ENCODE peak calls at places on chromosomes 5 and 9, in four cellular contexts. One of them, this sample, is unnamed.
A peak's percentile ranks its signal among the peaks of the same experiment; 100 is the strongest.

GRCh38 chr9:36543916-36544315 is 28.8 kb upstream of the MELK start:
- DNase-seq in aorta: peak; percentile 62
- DNase-seq in stimulated activated CD4-positive, alpha-beta T cell treated with anti-CD3 and anti-CD28 coated beads, Interleukin-4, amount 100 ng/mL, for 4 hours: no peak
- DNase-seq in HT1080: no peak
- DNase-seq in this sample: no peak

GRCh38 chr9:95762322-95762721 is 113.2 kb upstream of the ERCC6L2 start:
- DNase-seq in HT1080: no peak
- DNase-seq in aorta: no peak
- DNase-seq in stimulated activated CD4-positive, alpha-beta T cell treated with anti-CD3 and anti-CD28 coated beads, Interleukin-4, amount 100 ng/mL, for 4 hours: no peak
- DNase-seq in this sample: no peak

GRCh38 chr9:99822596-99823391 is 1.1 kb downstream of the NR4A3 start:
- DNase-seq in aorta: peak; percentile 55
- DNase-seq in stimulated activated CD4-positive, alpha-beta T cell treated with anti-CD3 and anti-CD28 coated beads, Interleukin-4, amount 100 ng/mL, for 4 hours: peak; percentile 36
- DNase-seq in HT1080: peak; percentile 48
- DNase-seq in this sample: no peak

GRCh38 chr5:60687927-60688720 is 11.8 kb downstream of the DEPDC1B start:
- DNase-seq in stimulated activated CD4-positive, alpha-beta T cell treated with anti-CD3 and anti-CD28 coated beads, Interleukin-4, amount 100 ng/mL, for 4 hours: no peak
- DNase-seq in HT1080: peak; percentile 32
- DNase-seq in aorta: no peak
- DNase-seq in this sample: no peak

GRCh38 chr5:53032188-53032587 is 43.0 kb downstream of the ITGA2 start:
- DNase-seq in stimulated activated CD4-positive, alpha-beta T cell treated with anti-CD3 and anti-CD28 coated beads, Interleukin-4, amount 100 ng/mL, for 4 hours: no peak
- DNase-seq in aorta: no peak
- DNase-seq in HT1080: no peak
- DNase-seq in this sample: no peak

GRCh38 chr9:133113163-133113927 is 7.7 kb downstream of the RALGDS start:
- DNase-seq in stimulated activated CD4-positive, alpha-beta T cell treated with anti-CD3 and anti-CD28 coated beads, Interleukin-4, amount 100 ng/mL, for 4 hours: no peak
- DNase-seq in HT1080: peak; percentile 34
- DNase-seq in aorta: peak; percentile 82
- DNase-seq in this sample: no peak

GRCh38 chr5:135162661-135163265 is 128.7 kb upstream of the PITX1 start:
- DNase-seq in HT1080: no peak
- DNase-seq in stimulated activated CD4-positive, alpha-beta T cell treated with anti-CD3 and anti-CD28 coated beads, Interleukin-4, amount 100 ng/mL, for 4 hours: no peak
- DNase-seq in aorta: no peak
- DNase-seq in this sample: no peak

GRCh38 chr9:34991833-34992375 is 2.4 kb downstream of the DNAJB5 start:
- DNase-seq in HT1080: peak; percentile 42
- DNase-seq in aorta: no peak
- DNase-seq in stimulated activated CD4-positive, alpha-beta T cell treated with anti-CD3 and anti-CD28 coated beads, Interleukin-4, amount 100 ng/mL, for 4 hours: no peak
- DNase-seq in this sample: no peak

GRCh38 chr9:92736816-92737606 is 27.6 kb downstream of the BICD2 start:
- DNase-seq in HT1080: peak; percentile 45
- DNase-seq in aorta: peak; percentile 17
- DNase-seq in stimulated activated CD4-positive, alpha-beta T cell treated with anti-CD3 and anti-CD28 coated beads, Interleukin-4, amount 100 ng/mL, for 4 hours: no peak
- DNase-seq in this sample: no peak

GRCh38 chr5:2012885-2013284 is 130.2 kb upstream of the IRX4 start:
- DNase-seq in stimulated activated CD4-positive, alpha-beta T cell treated with anti-CD3 and anti-CD28 coated beads, Interleukin-4, amount 100 ng/mL, for 4 hours: no peak
- DNase-seq in HT1080: no peak
- DNase-seq in aorta: peak; percentile 17
- DNase-seq in this sample: no peak

GRCh38 chr5:121667292-121667691 is 184.4 kb upstream of the FTMT start:
- DNase-seq in stimulated activated CD4-positive, alpha-beta T cell treated with anti-CD3 and anti-CD28 coated beads, Interleukin-4, amount 100 ng/mL, for 4 hours: no peak
- DNase-seq in HT1080: no peak
- DNase-seq in aorta: no peak
- DNase-seq in this sample: no peak

GRCh38 chr5:627840-628239 is 15.7 kb downstream of the CEP72 start:
- DNase-seq in aorta: no peak
- DNase-seq in HT1080: no peak
- DNase-seq in stimulated activated CD4-positive, alpha-beta T cell treated with anti-CD3 and anti-CD28 coated beads, Interleukin-4, amount 100 ng/mL, for 4 hours: no peak
- DNase-seq in this sample: no peak

GRCh38 chr9:121498487-121499176 is 1.0 kb downstream of the GGTA1 start:
- DNase-seq in stimulated activated CD4-positive, alpha-beta T cell treated with anti-CD3 and anti-CD28 coated beads, Interleukin-4, amount 100 ng/mL, for 4 hours: no peak
- DNase-seq in aorta: peak; percentile 77
- DNase-seq in HT1080: no peak
- DNase-seq in this sample: no peak

GRCh38 chr5:6804766-6805165 is 91.5 kb downstream of the TENT4A start:
- DNase-seq in stimulated activated CD4-positive, alpha-beta T cell treated with anti-CD3 and anti-CD28 coated beads, Interleukin-4, amount 100 ng/mL, for 4 hours: no peak
- DNase-seq in HT1080: no peak
- DNase-seq in aorta: no peak
- DNase-seq in this sample: no peak

This sample was measured in brain pericyte.